ENCODE peak calls at places on chromosomes 13 and 19, in eight cellular contexts. U is T-cell; S is stimulated activated CD4-positive, alpha-beta T cell treated with anti-CD3 and anti-CD28 coated beads, Interleukin-15, amount 100 ng/mL, for 1 hour; W is mesenteric fat pad; K is GF-D8; E is NCI-H69; A is cardiac muscle cell; C is PC-9. J is an unnamed sample.

GRCh38 chr19:16013181-16013850 is 63.0 kb upstream of the TPM4 start:
- DNase-seq in W (peak; percentile 80), U (no peak), K (no peak), S (no peak), E (no peak), C (no peak), A (no peak), J (no peak)

GRCh38 chr19:676343-677105 is at the start of gene FSTL3:
- DNase-seq in C (no peak), W (no peak), E (no peak), U (no peak), A (peak; percentile 33), S (no peak), K (no peak), J (no peak)

GRCh38 chr19:29653398-29653797 is 11.9 kb upstream of the PLEKHF1 start:
- DNase-seq in W (peak; percentile 14), U (no peak), A (no peak), E (no peak), C (no peak), S (no peak), K (no peak), J (no peak)

GRCh38 chr19:5115351-5115750 is 146.4 kb downstream of the KDM4B start:
- DNase-seq in U (no peak), A (no peak), K (no peak), S (no peak), E (no peak), C (no peak), W (no peak), J (no peak)

GRCh38 chr13:80551650-80552497 is 210.9 kb upstream of the SPRY2 start:
- DNase-seq in K (no peak), W (no peak), C (peak; percentile 59), S (no peak), E (no peak), U (no peak), A (no peak), J (no peak)

GRCh38 chr19:33376931-33377557 is 3.5 kb downstream of the CEBPG start:
- DNase-seq in A (no peak), S (no peak), E (no peak), K (no peak), W (no peak), C (peak; percentile 77), U (no peak), J (no peak)

GRCh38 chr13:111153977-111154332 is 38.8 kb downstream of the ARHGEF7 start:
- DNase-seq in A (no peak), S (no peak), C (peak; percentile 44), E (peak; percentile 80), K (peak; percentile 53), W (no peak), U (no peak), J (no peak)

GRCh38 chr19:13983213-13983889 is 22.8 kb downstream of the RFX1 start:
- DNase-seq in K (no peak), U (peak; percentile 60), W (no peak), E (peak; percentile 95), A (no peak), S (peak; percentile 9), C (no peak), J (no peak)

GRCh38 chr13:112938680-112939079 is 30.3 kb upstream of the MCF2L start:
- DNase-seq in A (no peak), K (no peak), E (no peak), W (peak; percentile 74), U (no peak), C (no peak), S (no peak), J (no peak)

GRCh38 chr19:38676023-38676877 is 28.8 kb downstream of the ACTN4 start:
- DNase-seq in U (no peak), A (no peak), E (peak; percentile 23), K (peak; percentile 61), C (no peak), S (no peak), W (no peak), J (no peak)

GRCh38 chr13:52411629-52412028 is 5.7 kb upstream of the THSD1 start:
- DNase-seq in S (no peak), E (no peak), A (no peak), W (no peak), K (no peak), U (no peak), C (no peak), J (no peak)

GRCh38 chr13:62337109-62337880 is 921.6 kb upstream of the PCDH20 start:
- DNase-seq in C (no peak), A (no peak), E (peak; percentile 86), K (no peak), W (no peak), U (no peak), S (no peak), J (no peak)

GRCh38 chr13:111389621-111390521 is 69.4 kb downstream of the TEX29 start:
- DNase-seq in K (no peak), W (peak; percentile 60), U (no peak), S (no peak), C (peak; percentile 30), E (no peak), A (no peak), J (no peak)

GRCh38 chr13:97223711-97224461 is 1.8 kb downstream of the MBNL2 start:
- DNase-seq in A (peak; percentile 55), K (no peak), U (peak; percentile 17), W (no peak), S (no peak), C (peak; percentile 87), E (peak; percentile 87), J (peak; percentile 43)

GRCh38 chr19:30317403-30317802 is 54.8 kb upstream of the ZNF536 start:
- DNase-seq in W (peak; percentile 64), C (no peak), A (no peak), U (no peak), K (no peak), E (no peak), S (no peak), J (no peak)

GRCh38 chr13:74662895-74663294 is 528.7 kb upstream of the KLF12 start:
- DNase-seq in K (no peak), E (no peak), S (no peak), W (no peak), A (no peak), C (no peak), U (no peak), J (no peak)

GRCh38 chr13:44263920-44264610 is 109.6 kb upstream of the SERP2 start:
- DNase-seq in C (no peak), W (no peak), E (no peak), K (no peak), A (no peak), S (no peak), U (no peak), J (no peak)

GRCh38 chr19:6271251-6271650 is 8.5 kb downstream of the MLLT1 start:
- DNase-seq in E (no peak), U (no peak), S (no peak), A (peak; percentile 49), K (no peak), C (no peak), W (no peak), J (no peak)

GRCh38 chr19:45468159-45468651 is 409 bp downstream of the FOSB start:
- DNase-seq in A (peak; percentile 44), S (peak; percentile 43), E (no peak), C (no peak), K (no peak), W (no peak), U (peak; percentile 64), J (no peak)

GRCh38 chr19:5691930-5692784 is 2.1 kb downstream of the RPL36 start:
- DNase-seq in E (no peak), K (no peak), C (no peak), S (no peak), U (no peak), A (no peak), W (peak; percentile 87), J (no peak)

GRCh38 chr13:102914629-102914935 is 68.8 kb downstream of the ERCC5 start:
- DNase-seq in S (no peak), W (no peak), A (no peak), U (no peak), K (no peak), C (peak; percentile 28), E (peak; percentile 44), J (no peak)

GRCh38 chr19:18417250-18418033 is 1.8 kb upstream of the SSBP4 start:
- DNase-seq in U (no peak), S (no peak), C (peak; percentile 59), A (peak; percentile 83), E (peak; percentile 97), K (peak; percentile 81), W (peak; percentile 94), J (no peak)

GRCh38 chr19:58277748-58278147 is 1.0 kb upstream of the ZNF8 start:
- DNase-seq in E (no peak), A (no peak), K (no peak), C (no peak), U (no peak), S (no peak), W (no peak), J (no peak)

J was measured in HCT116.